ENCODE peak calls at places on chromosome 15, in five cellular contexts. L is H9, A is kidney epithelial cell, J is activated B cell treated with CpG ODN at 0.5 μM for 24 hours, X is GM06990. I is an unnamed sample.

GRCh38 chr15:88246666-88247446 is 9.7 kb downstream of the NTRK3 start:
- DNase-seq in A (no peak), J (peak), X (peak), L (peak), I (peak)

GRCh38 chr15:99403597-99403996 is 152.3 kb downstream of the LRRC28 start:
- DNase-seq in A (no peak), X (no peak), L (no peak), J (no peak), I (no peak)

GRCh38 chr15:22257047-22257667 is 176.8 kb downstream of the OR4M2 start:
- DNase-seq in J (no peak), X (no peak), L (no peak), A (no peak), I (no peak)

GRCh38 chr15:39582286-39582976 is 1.6 kb downstream of the THBS1 start:
- DNase-seq in J (no peak), L (no peak), X (no peak), A (no peak), I (peak)

GRCh38 chr15:29835301-29835700 is 13.0 kb upstream of the TJP1 start:
- DNase-seq in A (no peak), L (no peak), X (no peak), J (no peak), I (peak)

GRCh38 chr15:85412956-85413854 is 32.8 kb downstream of the AKAP13 start:
- DNase-seq in L (no peak), A (peak), J (peak), X (peak), I (peak)

GRCh38 chr15:62940755-62941361 is 101.7 kb upstream of the TPM1 start:
- DNase-seq in A (peak), J (no peak), X (no peak), L (no peak), I (peak)

GRCh38 chr15:60548101-60548500 is 69.2 kb upstream of the ICE2 start:
- DNase-seq in J (no peak), L (no peak), X (peak), A (no peak), I (no peak)

GRCh38 chr15:41914406-41914805 is 20.6 kb upstream of the SPTBN5 start:
- DNase-seq in X (no peak), J (no peak), L (no peak), A (no peak), I (no peak)

GRCh38 chr15:59138243-59138642 is 33.3 kb downstream of the CCNB2 start:
- DNase-seq in A (no peak), J (peak), X (peak), L (peak), I (peak)

GRCh38 chr15:82100116-82100795 is 54.4 kb upstream of the MEX3B start:
- DNase-seq in A (no peak), J (no peak), L (no peak), X (no peak), I (no peak)

GRCh38 chr15:77266708-77267387 is 153.1 kb downstream of the PEAK1 start:
- DNase-seq in J (no peak), X (no peak), L (peak), A (no peak), I (no peak)

GRCh38 chr15:72285927-72286516 is 13.7 kb upstream of the PARP6 start:
- DNase-seq in J (peak), A (no peak), X (peak), L (peak), I (peak)

GRCh38 chr15:79209690-79210089 is 72.8 kb upstream of the ANKRD34C start:
- DNase-seq in X (no peak), J (no peak), A (no peak), L (peak), I (no peak)

GRCh38 chr15:89504166-89504565 is 7.8 kb upstream of the RHCG start:
- DNase-seq in L (peak), J (no peak), X (no peak), A (no peak), I (no peak)

GRCh38 chr15:69829974-69830373 is 267.7 kb downstream of the TLE3 start:
- DNase-seq in A (no peak), J (no peak), L (no peak), X (no peak), I (no peak)

GRCh38 chr15:99117111-99117510 is 12.2 kb downstream of the SYNM start:
- DNase-seq in A (no peak), X (no peak), L (no peak), J (no peak), I (no peak)

GRCh38 chr15:70964058-70964457 is 71.4 kb downstream of the LRRC49 start:
- DNase-seq in J (no peak), A (no peak), X (no peak), L (no peak), I (no peak)

GRCh38 chr15:69064649-69065048 is 50.2 kb downstream of the NOX5 start:
- DNase-seq in L (peak), X (no peak), A (no peak), J (no peak), I (no peak)

GRCh38 chr15:40046721-40047412 is 7.9 kb upstream of the SRP14 start:
- DNase-seq in X (no peak), L (no peak), A (peak), J (no peak), I (no peak)

I was measured in lung microvascular endothelial cell.